ENCODE peak calls at places on chromosomes 16 and 17, in five cellular contexts. X is WTC11, Q is H1, R is HepG2, S is K562. N is an unnamed sample.

GRCh38 chr17:74646231-74646630 is 22.7 kb upstream of the CD300E start:
- DNase-seq in Q (no peak), R (peak), X (no peak), S (peak), N (no peak)

GRCh38 chr16:53078247-53078646 is 23.5 kb downstream of the CHD9 start:
- DNase-seq in Q (no peak), X (no peak), S (no peak), R (no peak), N (no peak)

GRCh38 chr17:83036193-83036592 is 43.2 kb upstream of the METRNL start:
- DNase-seq in S (no peak), X (no peak), R (no peak), Q (no peak), N (no peak)

GRCh38 chr16:86193528-86194193 is 294.7 kb downstream of the IRF8 start:
- DNase-seq in S (no peak), X (no peak), R (no peak), Q (no peak), N (no peak)

GRCh38 chr17:28347261-28347891 is 10.0 kb downstream of the POLDIP2 start:
- DNase-seq in Q (no peak), X (no peak), R (no peak), S (no peak), N (no peak)

GRCh38 chr17:62578757-62579487 is 48.5 kb upstream of the MRC2 start:
- DNase-seq in S (no peak), Q (no peak), R (no peak), X (no peak), N (no peak)

GRCh38 chr17:77811521-77811920 is 147.0 kb upstream of the TNRC6C start:
- DNase-seq in R (no peak), Q (no peak), S (no peak), X (no peak), N (no peak)

GRCh38 chr16:81409016-81409556 is 35.5 kb upstream of the CMIP start:
- DNase-seq in Q (no peak), X (no peak), R (no peak), S (no peak), N (no peak)

GRCh38 chr16:88768041-88768876 is 16.8 kb downstream of the PIEZO1 start:
- DNase-seq in R (no peak), X (no peak), S (peak), Q (no peak), N (no peak)

GRCh38 chr17:41448506-41448905 is 7.7 kb upstream of the KRT38 start:
- DNase-seq in R (no peak), X (no peak), S (no peak), Q (no peak), N (no peak)

GRCh38 chr17:32869345-32870026 is 7.4 kb downstream of the MYO1D start:
- DNase-seq in S (no peak), Q (no peak), X (no peak), R (no peak), N (no peak)

GRCh38 chr16:57826706-57827625 is 24.7 kb upstream of the KIFC3 start:
- DNase-seq in R (peak), S (no peak), Q (no peak), X (no peak), N (no peak)

GRCh38 chr17:81212365-81212764 is 10.4 kb downstream of the CEP131 start:
- DNase-seq in S (no peak), X (no peak), Q (no peak), R (no peak), N (no peak)

GRCh38 chr17:292016-292415 is 60.6 kb downstream of the RPH3AL start:
- DNase-seq in X (no peak), R (no peak), Q (no peak), S (no peak), N (no peak)

GRCh38 chr17:20304961-20305360 is 162.4 kb downstream of the LGALS9B start:
- DNase-seq in R (no peak), X (no peak), S (no peak), Q (no peak), N (no peak)

GRCh38 chr17:31533546-31534155 is 142.2 kb downstream of the RAB11FIP4 start:
- DNase-seq in X (peak), Q (peak), S (peak), R (no peak), N (no peak)

GRCh38 chr17:79534111-79534510 is 76.7 kb downstream of the RBFOX3 start:
- DNase-seq in R (no peak), Q (no peak), X (no peak), S (no peak), N (no peak)

GRCh38 chr17:34584805-34585416 is 5.5 kb downstream of the TMEM132E start:
- DNase-seq in S (peak), R (no peak), Q (no peak), X (no peak), N (no peak)

GRCh38 chr17:3512512-3513171 is 36.8 kb downstream of the ASPA start:
- DNase-seq in S (no peak), X (peak), Q (no peak), R (no peak), N (no peak)

GRCh38 chr17:9828296-9829059 is 2.8 kb downstream of the GLP2R start:
- DNase-seq in X (no peak), S (no peak), Q (no peak), R (no peak), N (no peak)

GRCh38 chr17:35376245-35376644 is 2.8 kb upstream of the SLFN11 start:
- DNase-seq in X (no peak), Q (no peak), S (no peak), R (no peak), N (no peak)

GRCh38 chr17:10435096-10435495 is 13.3 kb upstream of the MYH8 start:
- DNase-seq in R (no peak), Q (no peak), S (no peak), X (no peak), N (no peak)

GRCh38 chr16:1923299-1924034 is 5.3 kb upstream of the HS3ST6 start:
- DNase-seq in R (peak), X (peak), S (no peak), Q (peak), N (no peak)

GRCh38 chr17:37818689-37819088 is 73.8 kb upstream of the HNF1B start:
- DNase-seq in S (no peak), R (no peak), X (no peak), Q (no peak), N (no peak)

GRCh38 chr16:74107795-74108610 is 188.6 kb upstream of the PSMD7 start:
- DNase-seq in S (peak), R (peak), Q (peak), X (peak), N (peak)

GRCh38 chr17:82252511-82253178 is 20.9 kb downstream of the CSNK1D start:
- DNase-seq in Q (no peak), S (no peak), X (no peak), R (no peak), N (no peak)

GRCh38 chr17:42817866-42818265 is 6.2 kb downstream of the BECN1 start:
- DNase-seq in S (no peak), X (no peak), R (no peak), Q (no peak), N (no peak)

DNA sequence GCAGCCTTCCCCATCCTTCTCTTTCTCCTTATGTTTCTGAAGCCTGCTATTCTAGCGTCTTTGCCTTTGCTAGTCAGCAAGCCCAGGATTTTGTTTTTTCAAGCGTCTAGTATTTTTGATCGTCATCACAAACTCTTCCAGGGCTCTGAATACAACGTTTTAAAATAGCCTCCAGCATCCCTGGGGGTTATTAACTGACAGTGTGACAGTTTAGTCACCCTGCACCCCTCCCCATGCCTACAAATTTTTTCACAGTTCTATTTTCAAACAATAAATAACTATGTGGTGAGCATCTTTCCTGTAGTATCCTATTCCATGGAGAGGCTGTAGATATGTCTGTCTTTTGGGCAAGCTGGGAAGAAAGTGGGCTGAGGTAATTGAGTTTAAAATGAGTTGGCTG is 280.9 kb downstream of the MAP2K4 start:
- DNase-seq in X (no peak), Q (no peak), S (no peak), R (no peak), N (no peak)
- TF ChIP-seq ATF2 in X (no peak), Q (no peak), S (no peak), R (no peak), N (no peak)

DNA sequence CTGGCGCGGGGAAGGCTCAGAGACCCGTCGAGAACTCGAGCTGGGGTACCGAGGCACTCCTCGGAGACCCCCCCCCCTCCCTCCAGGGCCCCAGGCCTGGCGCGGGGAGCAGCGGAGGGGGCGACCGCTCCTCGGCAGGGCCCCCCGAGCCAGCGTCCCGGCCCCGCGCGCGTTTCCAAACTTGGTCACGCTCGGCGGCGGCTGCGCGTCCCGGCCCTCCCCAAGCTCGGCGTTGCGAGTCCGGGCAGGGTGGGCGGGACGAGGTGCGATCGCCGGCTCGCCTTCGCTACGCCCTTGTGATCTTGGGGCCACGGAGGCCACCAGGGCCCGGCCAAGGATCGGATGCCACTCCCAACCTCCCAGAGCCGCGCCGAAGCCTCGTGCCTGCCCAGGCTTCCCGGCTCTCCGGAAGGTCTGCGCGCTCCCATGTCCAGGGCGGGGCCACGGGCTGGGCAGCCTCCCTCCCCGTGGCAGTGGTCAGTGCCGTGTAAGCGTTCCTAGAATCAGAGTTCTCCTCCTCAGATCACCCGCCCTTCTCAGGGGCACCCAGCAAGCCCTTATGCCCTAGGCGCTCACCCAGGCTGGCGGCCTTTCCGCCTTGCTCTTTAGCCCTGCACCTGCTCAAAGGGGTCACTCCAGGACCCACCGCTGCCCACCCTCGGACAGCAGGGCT is 12.0 kb upstream of the MRPS23 start:
- DNase-seq in S (no peak), X (peak), R (peak), Q (peak), N (no peak)
- TF ChIP-seq ATF2 in S (no peak), X (no peak), R (peak), Q (no peak), N (no peak)

DNA sequence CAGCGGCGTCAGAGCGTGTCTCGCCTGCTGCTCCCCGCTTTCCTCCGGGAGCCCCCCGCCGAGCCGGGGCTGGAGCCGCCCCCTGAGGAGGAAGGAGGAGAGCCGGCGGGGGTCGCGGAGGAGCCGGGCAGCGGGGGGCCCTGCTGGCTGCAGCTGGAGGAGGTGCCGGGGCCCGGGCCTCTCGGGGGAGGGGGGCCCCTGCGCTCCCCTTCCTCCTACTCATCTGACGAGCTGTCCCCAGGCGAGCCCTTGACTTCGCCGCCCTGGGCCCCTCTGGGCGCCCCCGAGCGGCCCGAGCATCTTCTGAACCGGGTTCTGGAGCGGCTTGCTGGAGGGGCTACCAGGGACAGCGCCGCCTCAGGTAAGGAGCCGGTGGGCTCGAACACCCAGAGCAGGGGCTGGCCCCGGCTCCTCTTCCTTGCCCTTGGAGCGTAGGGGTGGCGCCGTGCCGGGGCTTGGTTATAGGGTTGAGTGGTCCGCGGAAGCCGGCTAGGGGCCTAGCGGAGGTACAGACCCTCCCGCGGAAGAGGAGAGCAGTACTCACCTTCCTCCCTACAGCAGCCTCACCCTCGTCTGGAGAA is 841 bp downstream of the RAPGEFL1 start:
- DNase-seq in X (peak), S (no peak), Q (peak), R (no peak), N (no peak)
- TF ChIP-seq ATF2 in X (no peak), S (no peak), Q (no peak), R (no peak), N (no peak)

GRCh38 chr16:90044111-90044551 is 24.9 kb upstream of the DBNDD1 start:
- DNase-seq in Q (no peak), X (no peak), S (peak), R (peak), N (no peak)

GRCh38 chr16:90047714-90048346 is 28.6 kb upstream of the DBNDD1 start:
- DNase-seq in X (peak), S (peak), R (no peak), Q (peak), N (no peak)

GRCh38 chr16:90046971-90047713 is 27.9 kb upstream of the DBNDD1 start:
- DNase-seq in X (peak), R (peak), S (no peak), Q (peak), N (no peak)

GRCh38 chr16:90048347-90048722 is 28.8 kb downstream of the PRDM7 start:
- DNase-seq in S (no peak), X (no peak), Q (no peak), R (no peak), N (no peak)

GRCh38 chr16:90046122-90046970 is 27.1 kb upstream of the DBNDD1 start:
- DNase-seq in X (peak), S (peak), Q (no peak), R (no peak), N (no peak)
- TF ChIP-seq ATF2 in X (no peak), S (no peak), Q (no peak), R (no peak), N (no peak)

GRCh38 chr16:10736926-10737625 is 6.6 kb upstream of the NUBP1 start:
- DNase-seq in S (peak), Q (peak), R (peak), X (peak), N (peak)
- TF ChIP-seq ATF2 in S (no peak), Q (no peak), R (no peak), X (no peak), N (no peak)

GRCh38 chr17:40417258-40417608 is 463 bp downstream of the TOP2A start:
- DNase-seq in R (peak), X (no peak), Q (no peak), S (peak), N (no peak)
- TF ChIP-seq ATF2 in R (no peak), X (no peak), Q (no peak), S (no peak), N (no peak)

DNA sequence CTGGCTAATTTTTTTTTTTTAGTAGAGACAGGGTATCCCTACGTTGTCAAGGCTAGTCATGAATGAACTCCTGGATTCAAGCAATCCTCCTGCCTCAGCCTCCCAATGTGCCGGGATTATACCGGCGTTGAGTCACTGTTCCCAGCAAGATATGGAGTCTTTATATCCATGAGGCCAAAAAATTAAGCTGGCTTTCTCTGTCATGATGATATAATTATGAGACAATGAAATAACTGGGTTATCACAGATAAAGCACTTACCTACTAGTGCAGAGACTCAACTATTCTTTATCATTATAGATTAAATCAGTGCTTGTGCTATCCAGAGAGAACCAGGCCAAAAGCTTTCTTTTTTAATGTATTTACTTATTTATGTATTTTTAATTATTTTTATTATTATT is 36.2 kb downstream of the SMG6 start:
- DNase-seq in Q (no peak), R (no peak), X (no peak), S (no peak), N (no peak)
- TF ChIP-seq ATF2 in Q (no peak), R (no peak), X (no peak), S (no peak), N (no peak)

GRCh38 chr17:51657224-51657623 is 396.9 kb downstream of the UTP18 start:
- DNase-seq in X (no peak), Q (no peak), S (no peak), R (no peak), N (no peak)
- TF ChIP-seq ATF2 in X (no peak), Q (no peak), S (no peak), R (no peak), N (no peak)

GRCh38 chr16:28130099-28131088 is 66.9 kb upstream of the GSG1L start:
- DNase-seq in Q (no peak), S (no peak), R (no peak), X (no peak), N (no peak)

GRCh38 chr16:28131743-28132393 is 68.4 kb upstream of the GSG1L start:
- DNase-seq in S (no peak), R (no peak), Q (no peak), X (no peak), N (no peak)

GRCh38 chr16:28133666-28134065 is 70.2 kb upstream of the GSG1L start:
- DNase-seq in S (no peak), X (no peak), Q (no peak), R (no peak), N (no peak)

GRCh38 chr16:28126684-28127620 is 63.4 kb upstream of the GSG1L start:
- DNase-seq in S (no peak), X (no peak), R (no peak), Q (no peak), N (no peak)

GRCh38 chr16:28131210-28131609 is 67.7 kb upstream of the GSG1L start:
- DNase-seq in S (no peak), Q (no peak), R (no peak), X (no peak), N (no peak)
- TF ChIP-seq ATF2 in S (no peak), Q (no peak), R (no peak), X (no peak), N (no peak)